ENCODE peak calls at places on chromosomes 1 and 21, in eight cellular contexts. M is mesendoderm; L is lower lobe of right lung; K is dorsolateral prefrontal cortex; E is CD4-positive, CD25-positive, alpha-beta regulatory T cell; J is HAP-1; Z is HL-60; F is esophagus muscularis mucosa. H is an unnamed sample.
A peak's percentile ranks its signal among the peaks of the same experiment; 100 is the strongest.

GRCh38 chr1:42335809-42336518 is 929 bp upstream of the FOXJ3 start:
- DNase-seq in M (peak; percentile 62), L (no peak), K (no peak), E (no peak), J (no peak), Z (no peak), F (no peak), H (no peak)

GRCh38 chr1:157971723-157972122 is 21.7 kb upstream of the KIRREL1 start:
- DNase-seq in M (no peak), L (no peak), K (no peak), E (no peak), J (no peak), Z (no peak), F (no peak), H (no peak)

GRCh38 chr21:31909772-31910470 is 37.1 kb downstream of the HUNK start:
- DNase-seq in M (peak; percentile 48), L (no peak), K (no peak), E (no peak), J (no peak), Z (no peak), F (no peak), H (no peak)

GRCh38 chr1:9710037-9710436 is 58.5 kb downstream of the PIK3CD start:
- DNase-seq in M (no peak), L (no peak), K (no peak), E (no peak), J (no peak), Z (no peak), F (no peak), H (no peak)

GRCh38 chr1:28178690-28179485 is 2.4 kb upstream of the PTAFR start:
- DNase-seq in M (no peak), L (peak; percentile 11), K (no peak), E (no peak), J (no peak), Z (no peak), F (no peak), H (no peak)

GRCh38 chr1:161158316-161159016 is 834 bp upstream of the USP21 start:
- DNase-seq in M (no peak), L (no peak), K (no peak), E (no peak), J (no peak), Z (no peak), F (no peak), H (no peak)

GRCh38 chr1:205774277-205775014 is 836 bp downstream of the RAB29 start:
- DNase-seq in M (peak; percentile 53), L (peak; percentile 48), K (peak; percentile 43), E (peak; percentile 32), J (peak; percentile 40), Z (no peak), F (no peak), H (no peak)

GRCh38 chr1:43366601-43367025 is 1.2 kb downstream of the ELOVL1 start:
- DNase-seq in M (peak; percentile 52), L (no peak), K (no peak), E (no peak), J (peak; percentile 46), Z (no peak), F (no peak), H (no peak)

GRCh38 chr1:15799928-15800835 is 7.3 kb downstream of the UQCRHL start:
- DNase-seq in M (peak; percentile 96), L (peak; percentile 69), K (no peak), E (no peak), J (peak; percentile 62), Z (no peak), F (no peak), H (peak; percentile 86)

GRCh38 chr1:235442788-235443429 is 61.3 kb downstream of the B3GALNT2 start:
- DNase-seq in M (no peak), L (no peak), K (no peak), E (no peak), J (no peak), Z (no peak), F (no peak), H (no peak)

GRCh38 chr1:201828451-201828819 is 522 bp upstream of the IPO9 start:
- DNase-seq in M (peak; percentile 21), L (no peak), K (no peak), E (no peak), J (no peak), Z (no peak), F (no peak), H (no peak)

GRCh38 chr1:185111873-185112272 is 44.9 kb downstream of the TRMT1L start:
- DNase-seq in M (no peak), L (no peak), K (no peak), E (no peak), J (no peak), Z (no peak), F (no peak), H (no peak)

GRCh38 chr1:35876988-35877387 is 6.0 kb upstream of the AGO1 start:
- DNase-seq in M (peak; percentile 57), L (no peak), K (no peak), E (no peak), J (peak; percentile 41), Z (no peak), F (no peak), H (no peak)
- H3K4me3 ChIP-seq in M (no peak overlapping the region), L (no peak overlapping the region), K (no peak overlapping the region), E (no peak overlapping the region), J (no peak overlapping the region), Z (no peak overlapping the region), F (no peak overlapping the region), H (no peak overlapping the region)

DNA sequence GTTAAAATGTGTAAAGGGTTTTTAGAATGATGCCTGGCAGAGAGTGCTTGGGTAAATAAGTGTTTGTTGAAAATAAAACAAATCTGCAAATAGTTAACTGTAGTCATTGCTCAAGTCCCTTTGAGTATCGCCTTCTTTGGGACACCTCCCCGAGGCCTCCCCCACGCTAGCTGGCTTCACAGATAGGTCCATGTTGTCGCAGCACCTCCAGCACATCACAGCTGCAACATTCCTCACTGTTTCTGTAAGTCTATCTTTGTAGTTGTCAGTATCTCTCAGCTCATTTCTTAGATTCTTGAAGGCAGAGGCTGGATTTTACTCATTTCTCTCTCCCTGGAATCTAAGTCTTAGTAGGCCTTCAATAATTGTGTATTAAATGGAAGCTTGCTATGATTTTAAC is 1.6 kb upstream of the STUM start:
- DNase-seq in M (no peak), L (no peak), K (no peak), E (no peak), J (no peak), Z (no peak), F (no peak), H (no peak)
- H3K27me3 ChIP-seq in M (peaks cover 7% of the 10 kb centered on the region), L (peaks cover 20% of the 10 kb centered on the region), K (no peaks in the 10 kb centered on the region), E (peaks cover 30% of the 10 kb centered on the region), J (peaks cover 19% of the 10 kb centered on the region), Z (peaks cover 62% of the 10 kb centered on the region), F (no peaks in the 10 kb centered on the region), H (no peaks in the 10 kb centered on the region)

GRCh38 chr21:46661627-46662366 is 26.3 kb downstream of the PRMT2 start:
- DNase-seq in M (no peak), L (no peak), K (no peak), E (no peak), J (no peak), Z (no peak), F (no peak), H (no peak)
- H3K4me3 ChIP-seq in M (no peak overlapping the region), L (peak overlapping the region; percentile 39), K (peak overlapping the region; percentile 8), E (no peak overlapping the region), J (no peak overlapping the region), Z (no peak overlapping the region), F (peak overlapping the region; percentile 61), H (no peak overlapping the region)

DNA sequence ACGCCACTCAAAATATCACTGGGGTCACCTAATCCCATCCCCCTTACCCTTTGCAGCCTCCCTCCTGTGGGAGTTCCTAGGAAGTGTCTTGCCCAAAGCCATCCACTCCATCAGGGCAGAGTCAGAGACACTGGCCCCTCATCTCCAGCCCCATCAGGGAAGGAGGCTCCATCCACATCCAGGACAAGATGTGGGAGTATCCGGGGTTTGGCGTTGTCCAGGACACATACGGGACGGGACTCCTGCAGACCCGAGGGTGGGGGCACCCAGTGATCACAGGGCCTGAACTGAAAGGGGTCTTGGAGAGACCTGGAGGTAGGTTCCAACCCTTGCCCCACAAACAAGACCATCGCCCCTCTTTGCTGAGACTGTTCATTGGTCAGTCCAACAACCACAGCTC is 348.2 kb downstream of the MATN1 start:
- DNase-seq in M (no peak), L (no peak), K (no peak), E (no peak), J (no peak), Z (no peak), F (peak; percentile 78), H (no peak)
- H3K27me3 ChIP-seq in M (no peaks in the 10 kb centered on the region), L (peaks cover 47% of the 10 kb centered on the region), K (no peaks in the 10 kb centered on the region), E (no peaks in the 10 kb centered on the region), J (peaks cover 5% of the 10 kb centered on the region), Z (no peaks in the 10 kb centered on the region), F (no peaks in the 10 kb centered on the region), H (no peaks in the 10 kb centered on the region)

DNA sequence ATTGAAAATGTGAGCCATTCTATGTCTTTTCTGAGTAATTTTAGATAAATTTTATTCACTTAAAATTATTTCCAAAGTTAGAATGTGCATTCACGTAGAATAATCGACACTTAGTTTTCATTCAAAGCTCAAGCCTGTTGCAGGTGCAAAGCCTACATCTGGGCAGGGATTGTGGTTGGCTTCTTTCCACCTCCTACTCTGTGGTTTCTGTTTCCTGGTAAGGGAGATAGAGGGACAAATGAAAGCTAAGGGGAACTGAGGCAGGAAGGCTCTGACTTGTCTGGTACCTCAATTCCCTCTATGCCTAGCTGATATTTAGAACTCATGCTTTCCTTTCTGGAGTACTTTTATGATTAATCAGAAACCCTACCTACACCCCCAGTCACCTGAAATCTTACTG is 251.2 kb upstream of the DPYD start:
- DNase-seq in M (no peak), L (no peak), K (no peak), E (no peak), J (no peak), Z (no peak), F (no peak), H (no peak)
- H3K4me3 ChIP-seq in M (no peak overlapping the region), L (no peak overlapping the region), K (no peak overlapping the region), E (no peak overlapping the region), J (no peak overlapping the region), Z (no peak overlapping the region), F (no peak overlapping the region), H (no peak overlapping the region)

DNA sequence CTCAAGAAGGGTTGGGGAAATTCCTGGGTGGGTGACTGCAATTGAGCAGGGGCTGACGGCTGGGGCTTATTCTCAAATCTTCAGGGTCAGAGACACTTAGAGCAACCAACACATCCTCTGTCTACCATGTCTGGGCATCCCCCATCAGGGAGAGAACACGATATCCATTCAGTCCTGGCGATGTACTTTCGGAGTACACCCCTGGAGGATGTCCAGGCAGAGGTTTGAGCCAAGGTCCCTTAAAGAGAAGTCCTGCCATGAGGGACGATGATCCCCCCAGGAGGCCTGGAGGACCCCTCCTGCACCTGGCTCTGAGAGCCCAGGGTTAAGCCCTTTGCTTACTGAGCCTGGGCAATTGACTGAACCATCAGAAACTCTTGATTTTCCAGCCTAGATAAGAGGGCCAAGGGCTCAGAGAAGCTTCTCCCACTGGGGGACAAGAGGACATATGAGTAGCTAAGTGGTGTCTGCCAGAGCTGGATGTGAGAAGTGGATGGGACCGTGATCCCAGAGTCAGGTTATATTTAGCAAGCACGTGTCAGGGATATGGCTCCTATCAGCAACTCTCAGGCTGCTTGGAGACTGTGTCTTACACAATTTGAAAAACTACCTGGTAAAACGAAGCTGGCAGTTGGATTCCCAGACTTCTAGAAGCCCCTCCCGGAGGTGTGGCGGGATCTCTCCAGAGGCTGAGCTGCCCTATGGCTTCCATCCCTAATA is 253.3 kb upstream of the VAMP3 start:
- DNase-seq in M (no peak), L (peak; percentile 6), K (no peak), E (no peak), J (no peak), Z (no peak), F (no peak), H (no peak)
- H3K27me3 ChIP-seq in M (no peaks in the 10 kb centered on the region), L (no peaks in the 10 kb centered on the region), K (no peaks in the 10 kb centered on the region), E (no peaks in the 10 kb centered on the region), J (peaks cover 11% of the 10 kb centered on the region), Z (no peaks in the 10 kb centered on the region), F (no peaks in the 10 kb centered on the region), H (no peaks in the 10 kb centered on the region)